ENCODE peak calls at places on chromosome 10, in four cellular contexts. One of them, this sample, is unnamed.

GRCh38 chr10:25071227-25071626 is 54.8 kb downstream of the THNSL1 start:
- DNase-seq in GM12878: no peak
- DNase-seq in IMR-90: no peak
- DNase-seq in K562: no peak
- DNase-seq in this sample: no peak

GRCh38 chr10:60353519-60354258 is 36.0 kb downstream of the ANK3 start:
- DNase-seq in GM12878: no peak
- DNase-seq in IMR-90: peak; percentile 29
- DNase-seq in K562: peak; percentile 77
- DNase-seq in this sample: no peak

GRCh38 chr10:21953585-21954057 is 49.9 kb downstream of the DNAJC1 start:
- DNase-seq in GM12878: no peak
- DNase-seq in IMR-90: peak; percentile 61
- DNase-seq in K562: peak; percentile 53
- DNase-seq in this sample: no peak

GRCh38 chr10:88385601-88386203 is 197.4 kb downstream of the RNLS start:
- DNase-seq in GM12878: peak; percentile 94
- DNase-seq in IMR-90: no peak
- DNase-seq in K562: no peak
- DNase-seq in this sample: no peak

GRCh38 chr10:2760736-2761135 is 306.6 kb upstream of the PFKP start:
- DNase-seq in GM12878: no peak
- DNase-seq in IMR-90: no peak
- DNase-seq in K562: peak; percentile 8
- DNase-seq in this sample: no peak

GRCh38 chr10:74932648-74933047 is 106.2 kb downstream of the KAT6B start:
- DNase-seq in GM12878: no peak
- DNase-seq in IMR-90: no peak
- DNase-seq in K562: no peak
- DNase-seq in this sample: no peak

GRCh38 chr10:86410542-86411124 is 44.0 kb upstream of the GRID1 start:
- DNase-seq in GM12878: no peak
- DNase-seq in IMR-90: peak; percentile 89
- DNase-seq in K562: no peak
- DNase-seq in this sample: no peak

GRCh38 chr10:63628526-63629362 is 107.5 kb downstream of the REEP3 start:
- DNase-seq in GM12878: peak; percentile 72
- DNase-seq in IMR-90: no peak
- DNase-seq in K562: peak; percentile 57
- DNase-seq in this sample: no peak

GRCh38 chr10:132627736-132628512 is 90.3 kb downstream of the INPP5A start:
- DNase-seq in GM12878: no peak
- DNase-seq in IMR-90: peak; percentile 50
- DNase-seq in K562: peak; percentile 20
- DNase-seq in this sample: no peak

GRCh38 chr10:5751854-5752253 is 61.4 kb downstream of the GDI2 start:
- DNase-seq in GM12878: no peak
- DNase-seq in IMR-90: no peak
- DNase-seq in K562: no peak
- DNase-seq in this sample: no peak

GRCh38 chr10:89278034-89278535 is 23.8 kb upstream of the IFIT2 start:
- DNase-seq in GM12878: no peak
- DNase-seq in IMR-90: peak; percentile 98
- DNase-seq in K562: no peak
- DNase-seq in this sample: no peak

GRCh38 chr10:110496553-110497437 is 912 bp upstream of the DUSP5 start:
- DNase-seq in GM12878: no peak
- DNase-seq in IMR-90: no peak
- DNase-seq in K562: no peak
- DNase-seq in this sample: no peak

GRCh38 chr10:28459453-28460144 is 73.3 kb upstream of the WAC start:
- DNase-seq in GM12878: no peak
- DNase-seq in IMR-90: no peak
- DNase-seq in K562: no peak
- DNase-seq in this sample: peak; percentile 59

GRCh38 chr10:75924309-75924920 is 493.0 kb downstream of the LRMDA start:
- DNase-seq in GM12878: no peak
- DNase-seq in IMR-90: no peak
- DNase-seq in K562: no peak
- DNase-seq in this sample: no peak

GRCh38 chr10:29250066-29250465 is 38.8 kb upstream of the LYZL1 start:
- DNase-seq in GM12878: no peak
- DNase-seq in IMR-90: no peak
- DNase-seq in K562: no peak
- DNase-seq in this sample: no peak

GRCh38 chr10:77114181-77114821 is 523.3 kb downstream of the KCNMA1 start:
- DNase-seq in GM12878: no peak
- DNase-seq in IMR-90: no peak
- DNase-seq in K562: no peak
- DNase-seq in this sample: peak; percentile 82

GRCh38 chr10:79375321-79376077 is 28.2 kb downstream of the PPIF start:
- DNase-seq in GM12878: no peak
- DNase-seq in IMR-90: peak; percentile 59
- DNase-seq in K562: peak; percentile 57
- DNase-seq in this sample: no peak

GRCh38 chr10:97805096-97805879 is 33.5 kb upstream of the SFRP5 start:
- DNase-seq in GM12878: no peak
- DNase-seq in IMR-90: no peak
- DNase-seq in K562: no peak
- DNase-seq in this sample: no peak

GRCh38 chr10:89022734-89023133 is 32.1 kb downstream of the FAS start:
- DNase-seq in GM12878: no peak
- DNase-seq in IMR-90: no peak
- DNase-seq in K562: no peak
- DNase-seq in this sample: no peak

GRCh38 chr10:7700577-7701125 is 2.5 kb upstream of the ITIH2 start:
- DNase-seq in GM12878: no peak
- DNase-seq in IMR-90: no peak
- DNase-seq in K562: no peak
- DNase-seq in this sample: no peak

GRCh38 chr10:102300289-102300843 is 55.0 kb downstream of the GBF1 start:
- DNase-seq in GM12878: no peak
- DNase-seq in IMR-90: peak; percentile 91
- DNase-seq in K562: no peak
- DNase-seq in this sample: no peak

GRCh38 chr10:85319150-85319549 is 990.8 kb downstream of the CCSER2 start:
- DNase-seq in GM12878: no peak
- DNase-seq in IMR-90: no peak
- DNase-seq in K562: no peak
- DNase-seq in this sample: no peak

GRCh38 chr10:79195091-79195923 is 126.5 kb downstream of the ZMIZ1 start:
- DNase-seq in GM12878: no peak
- DNase-seq in IMR-90: peak; percentile 81
- DNase-seq in K562: peak; percentile 89
- DNase-seq in this sample: peak; percentile 89

GRCh38 chr10:69745698-69746097 is 56.0 kb upstream of the COL13A1 start:
- DNase-seq in GM12878: peak; percentile 31
- DNase-seq in IMR-90: no peak
- DNase-seq in K562: no peak
- DNase-seq in this sample: no peak
- TF ChIP-seq CHD1 in GM12878: no peak
- TF ChIP-seq CHD1 in IMR-90: no peak
- TF ChIP-seq CHD1 in K562: no peak
- TF ChIP-seq CHD1 in this sample: no peak

GRCh38 chr10:108601856-108602255 is 1321.5 kb downstream of the XPNPEP1 start:
- DNase-seq in GM12878: no peak
- DNase-seq in IMR-90: no peak
- DNase-seq in K562: no peak
- DNase-seq in this sample: no peak
- TF ChIP-seq CHD1 in GM12878: no peak
- TF ChIP-seq CHD1 in IMR-90: no peak
- TF ChIP-seq CHD1 in K562: no peak
- TF ChIP-seq CHD1 in this sample: no peak

DNA sequence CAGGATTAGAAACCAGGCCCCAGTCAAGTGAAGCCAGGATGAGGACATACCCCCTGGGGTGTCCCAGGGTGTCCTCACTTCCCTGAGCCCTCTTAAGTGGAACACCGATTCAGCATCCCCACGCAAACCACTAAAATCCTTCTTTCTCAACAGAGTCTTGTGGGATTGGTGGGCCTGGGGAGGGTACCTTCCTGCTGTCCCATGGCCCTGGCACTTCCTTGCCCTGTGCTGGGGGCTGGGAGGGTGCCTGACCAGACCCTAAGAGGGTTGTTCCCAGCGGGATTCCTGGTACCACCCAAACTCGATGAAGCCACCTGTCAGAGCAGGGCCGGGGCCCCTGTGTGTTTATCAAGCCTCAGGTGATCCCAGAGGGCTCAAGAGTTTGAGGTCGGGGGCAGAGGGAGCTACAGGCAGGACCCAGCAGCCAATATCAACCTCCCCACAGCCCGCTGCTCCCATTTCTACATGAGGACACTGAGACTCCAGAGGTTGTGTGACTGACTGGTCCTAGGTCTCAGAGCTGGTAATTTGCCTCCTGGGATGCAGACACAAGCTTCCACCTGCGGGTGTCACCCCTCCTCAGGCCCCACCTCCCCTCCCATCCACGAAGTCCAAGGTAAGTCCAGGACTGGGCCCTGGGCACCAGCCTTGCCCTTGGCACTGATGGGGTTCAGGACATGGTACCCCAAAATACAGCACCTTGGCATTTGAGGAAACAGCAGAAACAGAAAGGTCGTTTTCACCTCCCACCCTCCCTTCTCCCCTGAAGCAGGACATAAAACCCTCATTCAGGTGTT is 31.4 kb downstream of the OAT start:
- DNase-seq in GM12878: no peak
- DNase-seq in IMR-90: no peak
- DNase-seq in K562: no peak
- DNase-seq in this sample: no peak
- TF ChIP-seq CHD1 in GM12878: no peak
- TF ChIP-seq CHD1 in IMR-90: no peak
- TF ChIP-seq CHD1 in K562: no peak
- TF ChIP-seq CHD1 in this sample: no peak

GRCh38 chr10:119701861-119702260 is 24.0 kb upstream of the INPP5F start:
- DNase-seq in GM12878: no peak
- DNase-seq in IMR-90: peak; percentile 48
- DNase-seq in K562: no peak
- DNase-seq in this sample: no peak

GRCh38 chr10:119702482-119703041 is 23.3 kb upstream of the INPP5F start:
- DNase-seq in GM12878: no peak
- DNase-seq in IMR-90: no peak
- DNase-seq in K562: no peak
- DNase-seq in this sample: no peak

GRCh38 chr10:119706521-119707278 is 19.1 kb upstream of the INPP5F start:
- DNase-seq in GM12878: no peak
- DNase-seq in IMR-90: no peak
- DNase-seq in K562: no peak
- DNase-seq in this sample: no peak

GRCh38 chr10:119703903-119704508 is 21.8 kb upstream of the INPP5F start:
- DNase-seq in GM12878: no peak
- DNase-seq in IMR-90: no peak
- DNase-seq in K562: no peak
- DNase-seq in this sample: no peak

DNA sequence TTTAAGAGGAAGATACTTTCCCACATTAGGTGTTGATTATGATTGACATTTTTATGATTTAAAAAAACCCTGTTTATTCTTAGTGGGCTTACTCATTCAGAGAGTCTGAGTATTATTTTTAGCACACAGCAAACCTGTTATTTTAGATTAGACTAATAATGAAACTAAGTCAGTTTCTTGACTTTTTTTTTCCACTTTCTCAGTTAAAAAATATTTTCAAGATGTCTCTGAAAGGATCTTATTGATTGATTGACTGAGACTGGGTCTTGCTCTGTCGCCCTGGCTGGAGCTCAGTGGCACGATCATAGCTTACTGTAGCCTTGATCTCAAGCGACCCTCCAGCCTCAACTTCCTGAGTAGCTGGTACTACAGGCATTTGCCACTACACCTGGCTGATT is 20.4 kb upstream of the INPP5F start:
- DNase-seq in GM12878: peak; percentile 76
- DNase-seq in IMR-90: no peak
- DNase-seq in K562: no peak
- DNase-seq in this sample: no peak
- TF ChIP-seq CHD1 in GM12878: no peak
- TF ChIP-seq CHD1 in IMR-90: no peak
- TF ChIP-seq CHD1 in K562: no peak
- TF ChIP-seq CHD1 in this sample: no peak

GRCh38 chr10:11197266-11197712 is 179.6 kb downstream of the CELF2 start:
- DNase-seq in GM12878: peak; percentile 79
- DNase-seq in IMR-90: no peak
- DNase-seq in K562: peak; percentile 18
- DNase-seq in this sample: no peak
- TF ChIP-seq CHD1 in GM12878: no peak
- TF ChIP-seq CHD1 in IMR-90: no peak
- TF ChIP-seq CHD1 in K562: no peak
- TF ChIP-seq CHD1 in this sample: no peak

This sample was measured in H1.